ENCODE peak calls at places on chromosomes 16 and 17, in eight cellular contexts. X, I, G, V, D, U, W and H are unnamed samples.

GRCh38 chr17:814371-814770 is 32.2 kb downstream of the MRM3 start:
- DNase-seq in I (no peak), X (no peak), D (no peak), U (no peak), G (no peak), V (no peak), W (no peak), H (no peak)

GRCh38 chr16:4260360-4260759 is 12.5 kb downstream of the TFAP4 start:
- DNase-seq in G (peak), U (no peak), D (no peak), I (no peak), V (no peak), W (no peak), X (no peak), H (no peak)

GRCh38 chr17:62870581-62870964 is 62.5 kb upstream of the MARCHF10 start:
- DNase-seq in V (no peak), I (no peak), D (no peak), U (no peak), G (peak), X (peak), W (no peak), H (no peak)

GRCh38 chr16:71929048-71929447 is 33.7 kb downstream of the IST1 start:
- DNase-seq in I (no peak), V (peak), W (no peak), G (no peak), U (no peak), X (peak), D (peak), H (peak)

GRCh38 chr16:56943761-56944375 is 11.9 kb downstream of the HERPUD1 start:
- DNase-seq in G (no peak), W (no peak), U (no peak), X (no peak), V (no peak), I (no peak), D (no peak), H (no peak)

GRCh38 chr16:20901441-20902112 is 1.0 kb downstream of the LYRM1 start:
- DNase-seq in D (no peak), X (peak), G (no peak), U (no peak), W (no peak), I (peak), V (peak), H (no peak)

GRCh38 chr17:18185391-18185790 is 1.8 kb downstream of the ALKBH5 start:
- DNase-seq in U (no peak), V (no peak), X (peak), I (no peak), D (no peak), W (no peak), G (no peak), H (peak)

GRCh38 chr16:49811630-49812334 is 44.1 kb downstream of the ZNF423 start:
- DNase-seq in V (no peak), D (no peak), W (no peak), U (no peak), I (no peak), X (peak), G (no peak), H (no peak)

GRCh38 chr17:40540448-40540847 is 24.8 kb downstream of the CCR7 start:
- DNase-seq in D (no peak), G (no peak), U (peak), W (no peak), I (no peak), V (no peak), X (peak), H (no peak)

GRCh38 chr16:66512589-66513404 is 37.1 kb downstream of the TK2 start:
- DNase-seq in D (no peak), G (no peak), W (no peak), U (no peak), I (no peak), X (peak), V (peak), H (no peak)

GRCh38 chr16:71360378-71360777 is 1.9 kb downstream of the CALB2 start:
- DNase-seq in D (peak), W (peak), X (peak), I (no peak), G (no peak), V (peak), U (no peak), H (no peak)